ENCODE peak calls at places on chromosome 15, in four cellular contexts. One of them, this sample, is unnamed. For H3K9me3, the result is how much of the 10 kb centered on the place peaks cover.

GRCh38 chr15:56042982-56043980 is 49.9 kb upstream of the NEDD4 start:
- DNase-seq in mesenchymal stem cell: no peak
- DNase-seq in kidney: no peak
- DNase-seq in hepatocyte: no peak
- DNase-seq in this sample: no peak

GRCh38 chr15:57094594-57095257 is 176.3 kb downstream of the TCF12 start:
- DNase-seq in kidney: no peak
- DNase-seq in hepatocyte: no peak
- DNase-seq in mesenchymal stem cell: no peak
- DNase-seq in this sample: no peak

GRCh38 chr15:36024066-36024465 is 478.1 kb upstream of the DPH6 start:
- DNase-seq in kidney: peak
- DNase-seq in mesenchymal stem cell: peak
- DNase-seq in hepatocyte: no peak
- DNase-seq in this sample: no peak

GRCh38 chr15:87031545-87032230 is 952.0 kb downstream of the AGBL1 start:
- DNase-seq in kidney: no peak
- DNase-seq in hepatocyte: no peak
- DNase-seq in mesenchymal stem cell: no peak
- DNase-seq in this sample: no peak

GRCh38 chr15:69652906-69653305 is 200.3 kb downstream of the RPLP1 start:
- DNase-seq in hepatocyte: no peak
- DNase-seq in mesenchymal stem cell: no peak
- DNase-seq in kidney: no peak
- DNase-seq in this sample: no peak

GRCh38 chr15:58561321-58561720 is 129.5 kb downstream of the LIPC start:
- DNase-seq in hepatocyte: no peak
- DNase-seq in kidney: no peak
- DNase-seq in mesenchymal stem cell: no peak
- DNase-seq in this sample: no peak

GRCh38 chr15:28977377-28978010 is 91.7 kb downstream of the APBA2 start:
- DNase-seq in mesenchymal stem cell: peak
- DNase-seq in kidney: no peak
- DNase-seq in hepatocyte: peak
- DNase-seq in this sample: peak

GRCh38 chr15:89088605-89089315 is 504 bp downstream of the ABHD2 start:
- DNase-seq in mesenchymal stem cell: peak
- DNase-seq in kidney: peak
- DNase-seq in hepatocyte: peak
- DNase-seq in this sample: peak

GRCh38 chr15:32824777-32825176 is 107.0 kb downstream of the GREM1 start:
- DNase-seq in kidney: no peak
- DNase-seq in hepatocyte: no peak
- DNase-seq in mesenchymal stem cell: peak
- DNase-seq in this sample: no peak

GRCh38 chr15:94042163-94042954 is 189.0 kb upstream of the MCTP2 start:
- DNase-seq in kidney: no peak
- DNase-seq in mesenchymal stem cell: peak
- DNase-seq in hepatocyte: peak
- DNase-seq in this sample: no peak

GRCh38 chr15:78206326-78207109 is 27.8 kb downstream of the ACSBG1 start:
- DNase-seq in mesenchymal stem cell: no peak
- DNase-seq in hepatocyte: peak
- DNase-seq in kidney: no peak
- DNase-seq in this sample: peak

GRCh38 chr15:26967719-26968269 is 3.2 kb upstream of the GABRG3 start:
- DNase-seq in kidney: no peak
- DNase-seq in mesenchymal stem cell: no peak
- DNase-seq in hepatocyte: peak
- DNase-seq in this sample: no peak

GRCh38 chr15:34810455-34811146 is 15.3 kb upstream of the ACTC1 start:
- DNase-seq in mesenchymal stem cell: peak
- DNase-seq in kidney: no peak
- DNase-seq in hepatocyte: peak
- DNase-seq in this sample: no peak

GRCh38 chr15:50685191-50685975 is 1.2 kb downstream of the TRPM7 start:
- DNase-seq in kidney: no peak
- DNase-seq in hepatocyte: no peak
- DNase-seq in mesenchymal stem cell: peak
- DNase-seq in this sample: no peak

GRCh38 chr15:52678036-52678467 is 1.1 kb downstream of the ATOSA start:
- DNase-seq in kidney: peak
- DNase-seq in mesenchymal stem cell: peak
- DNase-seq in hepatocyte: peak
- DNase-seq in this sample: peak

GRCh38 chr15:76162784-76163428 is 103.1 kb downstream of the TMEM266 start:
- DNase-seq in hepatocyte: no peak
- DNase-seq in kidney: no peak
- DNase-seq in mesenchymal stem cell: no peak
- DNase-seq in this sample: no peak

GRCh38 chr15:39301589-39301999 is 279.3 kb upstream of the THBS1 start:
- DNase-seq in kidney: no peak
- DNase-seq in hepatocyte: no peak
- DNase-seq in mesenchymal stem cell: peak
- DNase-seq in this sample: no peak

GRCh38 chr15:63264685-63265302 is 12.6 kb upstream of the APH1B start:
- DNase-seq in hepatocyte: peak
- DNase-seq in kidney: no peak
- DNase-seq in mesenchymal stem cell: peak
- DNase-seq in this sample: peak
- H3K27ac ChIP-seq in hepatocyte: peak
- H3K27ac ChIP-seq in kidney: no peak
- H3K27ac ChIP-seq in mesenchymal stem cell: peak
- H3K27ac ChIP-seq in this sample: peak

GRCh38 chr15:80420658-80421057 is 16.5 kb downstream of the ARNT2 start:
- DNase-seq in mesenchymal stem cell: no peak
- DNase-seq in kidney: no peak
- DNase-seq in hepatocyte: no peak
- DNase-seq in this sample: no peak

GRCh38 chr15:80415331-80415730 is 11.1 kb downstream of the ARNT2 start:
- DNase-seq in hepatocyte: no peak
- DNase-seq in kidney: no peak
- DNase-seq in mesenchymal stem cell: no peak
- DNase-seq in this sample: no peak

GRCh38 chr15:80419546-80419945 is 15.4 kb downstream of the ARNT2 start:
- DNase-seq in kidney: no peak
- DNase-seq in hepatocyte: no peak
- DNase-seq in mesenchymal stem cell: peak
- DNase-seq in this sample: no peak

GRCh38 chr15:80418892-80419537 is 14.8 kb downstream of the ARNT2 start:
- DNase-seq in kidney: no peak
- DNase-seq in hepatocyte: peak
- DNase-seq in mesenchymal stem cell: peak
- DNase-seq in this sample: peak

DNA sequence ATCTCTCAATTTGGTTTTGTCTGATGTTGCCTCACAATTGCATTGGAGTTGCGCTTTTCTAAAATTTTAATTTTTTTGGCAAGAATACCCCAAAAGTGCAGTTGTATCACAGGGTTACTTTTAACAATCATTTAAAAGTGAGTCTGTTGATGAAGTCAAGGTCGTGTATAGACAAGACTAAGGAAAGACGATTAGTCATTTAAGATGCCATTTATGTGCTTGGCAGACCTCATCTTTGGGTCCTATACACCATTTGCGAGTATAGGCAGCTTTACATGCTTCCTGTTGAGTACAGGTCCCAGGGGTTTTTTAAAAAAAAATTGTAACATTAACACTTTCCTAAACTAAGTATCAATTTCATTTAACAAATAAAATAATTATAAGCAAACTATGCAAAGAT is 12.5 kb downstream of the ARNT2 start:
- DNase-seq in mesenchymal stem cell: no peak
- DNase-seq in hepatocyte: no peak
- DNase-seq in kidney: no peak
- DNase-seq in this sample: no peak
- H3K4me3 ChIP-seq in mesenchymal stem cell: no peak
- H3K4me3 ChIP-seq in hepatocyte: no peak
- H3K4me3 ChIP-seq in kidney: no peak
- H3K4me3 ChIP-seq in this sample: no peak

DNA sequence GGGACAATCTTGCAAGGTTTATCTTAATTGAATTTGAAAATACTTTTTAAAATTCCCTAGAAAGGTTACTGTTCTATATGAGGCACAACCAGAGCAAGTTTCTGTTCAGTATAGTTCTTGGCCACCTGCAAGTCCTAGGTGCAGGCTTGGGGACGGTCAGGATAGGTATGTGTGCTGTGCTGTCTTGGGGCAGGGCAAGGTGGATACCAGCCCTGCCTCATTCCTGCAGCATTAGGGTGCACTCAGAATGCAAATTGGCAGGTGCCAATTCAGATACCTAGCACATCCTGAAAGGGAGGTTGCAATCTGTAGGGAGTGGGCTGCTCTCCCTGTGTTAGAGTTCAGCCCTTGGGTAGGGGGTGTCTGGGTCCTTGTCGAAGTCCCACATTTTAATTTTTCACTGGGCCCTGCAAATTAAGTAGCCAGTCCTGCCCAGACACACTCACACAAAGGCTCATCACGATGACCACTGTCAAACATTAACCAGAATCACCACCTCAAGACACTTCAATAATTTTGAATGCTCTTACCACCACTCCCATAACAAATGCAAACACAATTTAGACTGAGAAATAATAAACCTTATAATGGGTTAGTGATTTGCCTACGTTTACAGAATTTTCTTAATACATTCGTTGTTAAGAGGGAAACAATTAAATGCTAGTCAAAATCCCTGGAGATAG is 838.0 kb upstream of the NR2F2 start:
- DNase-seq in kidney: no peak
- DNase-seq in hepatocyte: peak
- DNase-seq in mesenchymal stem cell: no peak
- DNase-seq in this sample: no peak
- H3K9me3 ChIP-seq in kidney: under half
- H3K9me3 ChIP-seq in hepatocyte: under half
- H3K9me3 ChIP-seq in mesenchymal stem cell: under half
- H3K9me3 ChIP-seq in this sample: under half

DNA sequence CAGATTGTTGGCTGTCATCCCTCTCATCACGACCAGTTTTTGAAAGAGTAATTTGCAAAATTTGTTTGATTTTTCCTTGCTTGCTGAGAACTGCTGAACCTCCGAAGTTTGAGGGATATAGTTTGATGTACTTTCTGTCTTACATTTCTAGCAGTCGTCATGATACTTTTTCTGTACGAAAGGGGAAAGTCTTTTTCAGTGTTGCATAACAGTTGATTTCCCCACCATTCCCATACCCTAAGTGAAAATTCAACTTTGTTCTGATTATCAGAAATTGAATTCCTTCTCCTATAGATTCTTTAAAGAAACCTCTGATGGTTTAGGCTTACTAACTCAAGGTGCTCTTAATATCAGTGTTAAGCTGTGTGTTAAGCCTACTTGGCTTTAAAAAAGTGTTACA is 1.6 kb downstream of the PDE8A start:
- DNase-seq in hepatocyte: no peak
- DNase-seq in kidney: no peak
- DNase-seq in mesenchymal stem cell: no peak
- DNase-seq in this sample: no peak
- H3K27ac ChIP-seq in hepatocyte: peak
- H3K27ac ChIP-seq in kidney: peak
- H3K27ac ChIP-seq in mesenchymal stem cell: no peak
- H3K27ac ChIP-seq in this sample: no peak

GRCh38 chr15:48646364-48646763 is 855 bp upstream of the FBN1 start:
- DNase-seq in kidney: no peak
- DNase-seq in hepatocyte: no peak
- DNase-seq in mesenchymal stem cell: no peak
- DNase-seq in this sample: peak
- H3K4me3 ChIP-seq in kidney: peak
- H3K4me3 ChIP-seq in hepatocyte: peak
- H3K4me3 ChIP-seq in mesenchymal stem cell: peak
- H3K4me3 ChIP-seq in this sample: peak

GRCh38 chr15:25186906-25187645 is 232.3 kb downstream of the SNRPN start:
- DNase-seq in hepatocyte: no peak
- DNase-seq in kidney: peak
- DNase-seq in mesenchymal stem cell: no peak
- DNase-seq in this sample: no peak
- H3K9me3 ChIP-seq in hepatocyte: under half
- H3K9me3 ChIP-seq in kidney: under half
- H3K9me3 ChIP-seq in mesenchymal stem cell: under half
- H3K9me3 ChIP-seq in this sample: under half

DNA sequence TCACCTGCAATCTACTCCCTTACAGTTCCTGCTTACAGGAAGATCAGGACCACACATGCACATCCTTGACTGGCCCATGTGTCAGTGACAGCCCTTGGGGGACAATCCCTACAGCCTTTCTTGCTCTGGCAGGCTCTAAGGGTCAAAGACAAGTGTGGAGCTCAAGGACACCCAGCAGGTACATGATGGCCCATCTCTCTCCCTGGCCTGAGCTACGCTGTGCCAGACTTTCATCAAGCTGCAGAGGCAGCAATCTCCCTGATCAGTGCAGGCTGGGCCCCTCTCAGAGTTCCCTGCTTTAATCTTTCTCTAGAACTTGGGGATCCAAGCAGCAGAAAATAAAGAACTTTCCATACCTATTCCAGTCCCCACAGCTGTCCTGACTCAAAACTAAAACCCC is 2.6 kb downstream of the SEMA7A start:
- DNase-seq in kidney: peak
- DNase-seq in hepatocyte: no peak
- DNase-seq in mesenchymal stem cell: no peak
- DNase-seq in this sample: no peak
- H3K27ac ChIP-seq in kidney: no peak
- H3K27ac ChIP-seq in hepatocyte: no peak
- H3K27ac ChIP-seq in mesenchymal stem cell: peak
- H3K27ac ChIP-seq in this sample: no peak

GRCh38 chr15:60001642-60002527 is 2.2 kb upstream of the FOXB1 start:
- DNase-seq in mesenchymal stem cell: no peak
- DNase-seq in kidney: no peak
- DNase-seq in hepatocyte: no peak
- DNase-seq in this sample: no peak
- H3K4me3 ChIP-seq in mesenchymal stem cell: no peak
- H3K4me3 ChIP-seq in kidney: no peak
- H3K4me3 ChIP-seq in hepatocyte: no peak
- H3K4me3 ChIP-seq in this sample: peak

DNA sequence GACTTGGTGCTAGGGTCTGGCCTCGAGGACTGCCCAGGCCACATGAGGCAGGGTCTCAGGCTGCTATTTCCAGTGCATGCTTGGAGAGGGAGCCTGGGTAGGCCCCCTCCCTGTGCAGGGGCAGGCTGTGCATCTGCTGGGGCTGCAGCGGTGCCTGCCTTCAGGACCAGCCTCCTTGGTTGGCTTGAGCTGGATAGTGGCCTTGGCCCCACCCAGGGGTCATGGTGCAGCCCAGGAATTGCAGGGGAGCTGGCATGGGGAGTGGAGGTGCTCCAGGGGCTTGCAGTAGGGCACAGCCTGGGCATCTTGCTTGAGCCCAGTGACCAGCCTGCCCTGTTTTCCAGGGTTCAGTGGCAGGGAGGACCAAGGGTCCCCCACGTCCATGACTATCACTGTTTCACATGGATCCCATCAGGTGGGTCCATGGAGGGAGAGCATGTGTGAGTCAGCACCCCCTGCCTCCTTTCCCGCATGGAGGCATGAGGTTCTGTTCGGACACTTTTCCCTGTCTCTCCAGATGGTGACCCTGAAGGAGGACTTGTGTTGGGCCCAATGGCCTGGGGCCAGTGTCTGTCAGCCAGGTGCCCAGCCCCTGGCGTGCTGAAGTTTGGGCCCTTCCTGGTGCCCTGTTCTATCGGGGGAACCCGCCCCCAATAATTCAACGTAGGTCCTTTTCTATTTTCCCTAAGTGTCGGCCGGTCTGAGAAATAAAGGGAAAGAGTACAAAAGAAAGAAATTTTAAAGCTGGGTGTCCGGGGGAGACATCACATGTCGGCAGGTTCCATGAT is 218.6 kb downstream of the SNRPN start:
- DNase-seq in hepatocyte: no peak
- DNase-seq in mesenchymal stem cell: no peak
- DNase-seq in kidney: peak
- DNase-seq in this sample: no peak
- H3K9me3 ChIP-seq in hepatocyte: under half
- H3K9me3 ChIP-seq in mesenchymal stem cell: under half
- H3K9me3 ChIP-seq in kidney: under half
- H3K9me3 ChIP-seq in this sample: under half

This sample was measured in SJCRH30.